ENCODE peak calls at places on chromosomes 6 and 20, in eight cellular contexts. X is tibial nerve, H is stomach, I is vagina, L is heart left ventricle, U is uterus, D is body of pancreas, G is endothelial cell of umbilical vein. M is an unnamed sample.

GRCh38 chr6:164741938-164742451 is 567.4 kb downstream of the C6orf118 start:
- DNase-seq in X (no peak), H (no peak), I (no peak), L (no peak), U (no peak), D (no peak), G (no peak), M (no peak)

GRCh38 chr6:118933855-118934460 is 1.0 kb downstream of the MCM9 start:
- DNase-seq in X (no peak), H (no peak), I (no peak), L (no peak), U (no peak), D (no peak), G (no peak), M (no peak)

GRCh38 chr6:117482240-117483003 is at the start of gene DCBLD1:
- DNase-seq in X (peak; percentile 25), H (peak; percentile 85), I (no peak), L (peak; percentile 80), U (peak; percentile 60), D (peak; percentile 87), G (peak; percentile 78), M (peak; percentile 61)

GRCh38 chr20:35226775-35227681 is 538 bp downstream of the MMP24 start:
- DNase-seq in X (no peak), H (peak; percentile 41), I (no peak), L (peak; percentile 36), U (peak; percentile 26), D (peak; percentile 25), G (peak; percentile 35), M (no peak)

GRCh38 chr6:85675030-85675819 is 32.5 kb upstream of the SYNCRIP start:
- DNase-seq in X (no peak), H (no peak), I (no peak), L (no peak), U (no peak), D (no peak), G (peak; percentile 46), M (peak; percentile 88)

GRCh38 chr6:90296346-90297123 is at the start of gene BACH2:
- DNase-seq in X (peak; percentile 87), H (peak; percentile 95), I (no peak), L (peak; percentile 90), U (peak; percentile 95), D (peak; percentile 96), G (peak; percentile 78), M (peak; percentile 83)

GRCh38 chr6:123941855-123942254 is 138.2 kb downstream of the NKAIN2 start:
- DNase-seq in X (no peak), H (no peak), I (no peak), L (no peak), U (no peak), D (no peak), G (no peak), M (no peak)

GRCh38 chr6:94454231-94454630 is 1034.9 kb upstream of the EPHA7 start:
- DNase-seq in X (no peak), H (no peak), I (no peak), L (no peak), U (no peak), D (no peak), G (no peak), M (no peak)

GRCh38 chr20:46558511-46558959 is 8.1 kb upstream of the OCSTAMP start:
- DNase-seq in X (no peak), H (peak; percentile 62), I (no peak), L (no peak), U (peak; percentile 25), D (peak; percentile 10), G (peak; percentile 91), M (no peak)

GRCh38 chr6:48325701-48326100 is 214.7 kb upstream of the PTCHD4 start:
- DNase-seq in X (no peak), H (no peak), I (no peak), L (no peak), U (no peak), D (no peak), G (no peak), M (no peak)

GRCh38 chr6:13480631-13481501 is 6.5 kb downstream of the GFOD1 start:
- DNase-seq in X (no peak), H (no peak), I (no peak), L (no peak), U (no peak), D (no peak), G (peak; percentile 26), M (peak; percentile 75)

GRCh38 chr6:75608955-75609533 is 7.4 kb downstream of the SENP6 start:
- DNase-seq in X (no peak), H (no peak), I (no peak), L (no peak), U (no peak), D (no peak), G (peak; percentile 49), M (no peak)

GRCh38 chr6:21201181-21201580 is 392.4 kb upstream of the SOX4 start:
- DNase-seq in X (no peak), H (no peak), I (no peak), L (no peak), U (no peak), D (no peak), G (no peak), M (no peak)

GRCh38 chr6:130893277-130893676 is 66.1 kb downstream of the SMLR1 start:
- DNase-seq in X (no peak), H (no peak), I (no peak), L (no peak), U (no peak), D (peak; percentile 30), G (no peak), M (no peak)

GRCh38 chr6:166905013-166905412 is 51.3 kb downstream of the RNASET2 start:
- DNase-seq in X (no peak), H (no peak), I (no peak), L (no peak), U (no peak), D (no peak), G (no peak), M (no peak)

GRCh38 chr6:101080597-101080996 is 199.5 kb upstream of the ASCC3 start:
- DNase-seq in X (no peak), H (no peak), I (no peak), L (no peak), U (no peak), D (no peak), G (no peak), M (no peak)

GRCh38 chr20:46206025-46206424 is 87.9 kb downstream of the CD40 start:
- DNase-seq in X (no peak), H (peak; percentile 33), I (no peak), L (peak; percentile 46), U (no peak), D (peak; percentile 64), G (peak; percentile 47), M (peak; percentile 40)

GRCh38 chr20:53839423-53840176 is 230.8 kb downstream of the BCAS1 start:
- DNase-seq in X (no peak), H (peak; percentile 52), I (no peak), L (peak; percentile 37), U (no peak), D (peak; percentile 86), G (no peak), M (peak; percentile 19)

GRCh38 chr6:113120214-113120576 is 737.0 kb upstream of the MARCKS start:
- DNase-seq in X (no peak), H (no peak), I (no peak), L (no peak), U (no peak), D (peak; percentile 2), G (no peak), M (no peak)

GRCh38 chr6:117272032-117272866 is 6.9 kb downstream of the VGLL2 start:
- DNase-seq in X (no peak), H (no peak), I (no peak), L (no peak), U (no peak), D (no peak), G (no peak), M (no peak)

GRCh38 chr6:5457036-5457435 is 195.7 kb downstream of the FARS2 start:
- DNase-seq in X (no peak), H (no peak), I (no peak), L (no peak), U (no peak), D (no peak), G (peak; percentile 29), M (peak; percentile 64)

GRCh38 chr6:110654096-110654820 is 161.0 kb downstream of the CDK19 start:
- DNase-seq in X (no peak), H (no peak), I (no peak), L (no peak), U (no peak), D (no peak), G (no peak), M (no peak)

GRCh38 chr20:36465109-36466080 is 75.9 kb upstream of the MYL9 start:
- DNase-seq in X (peak; percentile 26), H (peak; percentile 35), I (no peak), L (no peak), U (peak; percentile 80), D (peak; percentile 69), G (peak; percentile 44), M (peak; percentile 40)
- TF ChIP-seq POLR2A in X (peak; percentile 15), H (no peak), I (no peak), L (no peak), U (peak; percentile 54), D (peak; percentile 19), G (no peak), M (peak; percentile 23)

DNA sequence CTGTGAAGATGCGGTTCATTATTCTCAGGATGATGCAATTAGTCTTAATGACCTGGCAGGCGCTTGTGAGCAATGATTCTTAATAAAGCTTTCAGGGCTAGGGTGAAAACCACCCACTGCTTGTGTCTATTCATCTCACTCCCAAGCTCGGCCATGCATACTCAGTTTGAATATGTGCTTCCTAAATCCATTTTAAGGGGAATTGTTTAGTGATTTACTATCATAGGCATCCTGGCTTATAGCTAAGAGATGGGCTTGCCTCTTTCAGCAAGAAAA is 141.1 kb upstream of the SLC24A3 start:
- DNase-seq in X (no peak), H (no peak), I (no peak), L (no peak), U (no peak), D (no peak), G (no peak), M (no peak)
- H3K4me1 ChIP-seq in X (no peaks in the 10 kb centered on the region), H (no peaks in the 10 kb centered on the region), I (no peaks in the 10 kb centered on the region), L (no peaks in the 10 kb centered on the region), U (no peaks in the 10 kb centered on the region), D (no peaks in the 10 kb centered on the region), G (no peaks in the 10 kb centered on the region), M (no peaks in the 10 kb centered on the region)

GRCh38 chr6:41193171-41193734 is 7.7 kb downstream of the TREML2 start:
- DNase-seq in X (no peak), H (no peak), I (no peak), L (no peak), U (no peak), D (no peak), G (no peak), M (no peak)
- H3K36me3 ChIP-seq in X (no peaks in the 10 kb centered on the region), H (no peaks in the 10 kb centered on the region), I (no peaks in the 10 kb centered on the region), L (no peaks in the 10 kb centered on the region), U (no peaks in the 10 kb centered on the region), D (no peaks in the 10 kb centered on the region), G (no peaks in the 10 kb centered on the region), M (no peaks in the 10 kb centered on the region)

DNA sequence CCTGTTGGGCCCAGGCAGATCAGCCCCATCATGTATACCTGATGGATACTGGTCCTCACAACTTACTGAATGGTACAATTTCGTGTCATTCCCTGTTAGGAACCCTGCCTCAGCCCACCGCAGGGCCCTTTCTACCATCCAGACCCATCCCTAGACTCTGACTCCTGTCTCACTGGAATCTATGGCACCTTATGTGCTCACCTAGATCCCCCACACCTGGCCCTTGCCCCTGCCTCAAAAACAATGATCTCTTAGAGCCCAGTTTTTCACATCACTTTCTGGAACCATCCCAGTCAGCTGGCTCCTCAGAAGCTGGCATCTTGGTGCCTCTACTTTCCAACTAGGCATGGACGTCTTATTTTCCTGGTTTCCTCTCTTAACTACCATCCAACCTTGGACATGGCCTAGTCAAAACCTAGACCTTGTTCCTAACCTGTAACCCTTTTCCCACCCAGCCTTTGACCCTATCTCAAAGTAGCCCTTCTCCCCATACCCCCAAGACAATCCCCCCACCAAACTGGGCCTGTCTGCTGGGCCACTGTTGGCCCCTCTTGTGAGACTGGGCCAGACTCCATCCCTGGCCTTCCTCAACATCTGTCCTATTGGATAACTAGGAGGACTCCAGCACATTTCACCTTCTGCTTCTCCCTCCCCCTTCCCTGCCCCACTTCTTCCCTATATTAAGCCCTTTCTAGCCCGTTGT is 981 bp downstream of the HM13 start:
- DNase-seq in X (no peak), H (no peak), I (no peak), L (no peak), U (no peak), D (no peak), G (no peak), M (no peak)
- TF ChIP-seq POLR2A in X (no peak), H (no peak), I (no peak), L (no peak), U (no peak), D (no peak), G (no peak), M (no peak)